ENCODE peak calls at places on chromosomes 6 and 20, in six cellular contexts. K, X, A, Q, R and M are unnamed samples.

GRCh38 chr6:31865205-31866118 is 2.8 kb upstream of the NEU1 start:
- DNase-seq in K (no peak), X (no peak), A (no peak), R (no peak), Q (no peak), M (peak)

GRCh38 chr6:36244641-36245280 is 25.1 kb upstream of the PNPLA1 start:
- DNase-seq in R (no peak), K (no peak), Q (no peak), A (no peak), X (no peak), M (peak)

GRCh38 chr6:170063851-170064617 is 226.8 kb downstream of the DLL1 start:
- DNase-seq in Q (no peak), X (no peak), K (no peak), R (no peak), A (no peak), M (no peak)

GRCh38 chr6:152503541-152503940 is 133.6 kb downstream of the SYNE1 start:
- DNase-seq in K (no peak), R (no peak), A (no peak), X (no peak), Q (no peak), M (no peak)

GRCh38 chr6:2611092-2611491 is 139.6 kb downstream of the MYLK4 start:
- DNase-seq in A (no peak), Q (no peak), R (no peak), X (peak), K (no peak), M (no peak)

GRCh38 chr20:35625584-35626385 is 10.2 kb downstream of the SPAG4 start:
- DNase-seq in X (no peak), A (no peak), K (no peak), Q (no peak), R (no peak), M (no peak)

GRCh38 chr20:33731693-33732165 is at the start of gene ZNF341:
- DNase-seq in K (peak), Q (peak), X (no peak), R (peak), A (peak), M (peak)

GRCh38 chr20:19649041-19649440 is 109.0 kb upstream of the RIN2 start:
- DNase-seq in A (no peak), R (no peak), Q (no peak), X (no peak), K (no peak), M (no peak)

GRCh38 chr6:39568896-39569295 is 156.3 kb downstream of the KIF6 start:
- DNase-seq in X (peak), A (no peak), R (no peak), Q (no peak), K (no peak), M (peak)